ENCODE peak calls at places on chromosomes 12 and 14, in six cellular contexts. V is right atrium auricular region, Q is GM23338, Y is epithelial cell of esophagus, S is cardiac muscle cell, M is AG10803. P is an unnamed sample.

GRCh38 chr12:98416845-98417244 is 98.5 kb upstream of the TMPO start:
- DNase-seq in V (no peak), Q (peak), Y (peak), S (peak), M (peak), P (no peak)

GRCh38 chr12:30783946-30784345 is 29.2 kb upstream of the CAPRIN2 start:
- DNase-seq in V (no peak), Q (no peak), Y (no peak), S (no peak), M (no peak), P (no peak)

GRCh38 chr14:19800282-19801117 is 3.1 kb upstream of the OR4N2 start:
- DNase-seq in V (no peak), Q (no peak), Y (no peak), S (no peak), M (no peak), P (no peak)

GRCh38 chr14:71377099-71377498 is 469.8 kb downstream of the PCNX1 start:
- DNase-seq in V (no peak), Q (no peak), Y (no peak), S (no peak), M (no peak), P (no peak)

GRCh38 chr12:49706351-49707126 is 666 bp downstream of the FMNL3 start:
- DNase-seq in V (peak), Q (peak), Y (no peak), S (peak), M (peak), P (peak)

GRCh38 chr14:29536886-29537511 is 390.6 kb downstream of the PRKD1 start:
- DNase-seq in V (no peak), Q (no peak), Y (peak), S (peak), M (peak), P (peak)

GRCh38 chr12:77236066-77236465 is 170.7 kb upstream of the E2F7 start:
- DNase-seq in V (no peak), Q (no peak), Y (no peak), S (peak), M (peak), P (no peak)

GRCh38 chr12:92784795-92785562 is 82.2 kb downstream of the PLEKHG7 start:
- DNase-seq in V (no peak), Q (peak), Y (peak), S (peak), M (peak), P (peak)

GRCh38 chr14:29892327-29892726 is 35.3 kb downstream of the PRKD1 start:
- DNase-seq in V (no peak), Q (no peak), Y (peak), S (peak), M (peak), P (no peak)

GRCh38 chr12:262113-262512 is 523 bp downstream of the SLC6A13 start:
- DNase-seq in V (no peak), Q (no peak), Y (no peak), S (no peak), M (no peak), P (no peak)
- H3K4me3 ChIP-seq in V (no peak), Q (no peak), Y (no peak), S (no peak), M (no peak), P (no peak)

DNA sequence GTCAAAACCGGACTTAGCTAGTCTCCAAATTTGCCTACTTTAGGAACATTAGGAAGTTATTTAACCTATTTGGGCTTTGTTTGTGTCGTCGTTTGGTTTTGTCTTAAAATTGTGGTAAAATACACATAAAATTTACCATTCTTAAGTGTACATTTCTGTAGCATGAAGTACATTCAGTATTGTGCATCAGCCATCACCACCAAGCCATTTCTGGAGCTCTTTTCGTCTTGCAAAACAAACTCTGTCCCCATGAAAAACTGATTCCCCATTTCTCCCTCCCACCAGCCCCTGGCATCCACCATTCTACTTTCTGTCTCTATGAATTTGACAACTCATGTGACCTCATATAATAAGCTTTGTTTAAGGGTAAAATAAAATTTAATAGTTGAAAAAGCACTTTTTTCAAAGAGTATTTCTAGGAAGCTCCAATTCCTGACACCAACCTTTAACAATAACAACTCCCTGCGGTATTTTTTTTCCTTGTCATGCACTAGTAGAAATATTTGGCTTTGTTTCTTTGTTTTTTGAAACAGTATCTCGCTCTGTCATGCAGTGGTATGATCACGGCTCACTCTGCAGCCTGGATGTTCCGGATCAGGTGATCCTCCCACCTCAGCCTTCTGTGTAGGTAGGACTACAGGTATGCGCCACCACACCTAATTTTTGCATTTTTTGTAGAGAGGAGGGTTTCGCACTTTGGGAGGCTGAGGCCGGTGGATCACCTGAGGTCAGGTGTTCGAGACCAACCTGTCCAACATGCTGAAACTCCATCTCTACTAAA is 3.6 kb upstream of the UBC start:
- DNase-seq in V (no peak), Q (no peak), Y (peak), S (no peak), M (no peak), P (no peak)
- TF ChIP-seq CTCF in V (no peak), Q (no peak), Y (no peak), S (no peak), M (no peak), P (no peak)

DNA sequence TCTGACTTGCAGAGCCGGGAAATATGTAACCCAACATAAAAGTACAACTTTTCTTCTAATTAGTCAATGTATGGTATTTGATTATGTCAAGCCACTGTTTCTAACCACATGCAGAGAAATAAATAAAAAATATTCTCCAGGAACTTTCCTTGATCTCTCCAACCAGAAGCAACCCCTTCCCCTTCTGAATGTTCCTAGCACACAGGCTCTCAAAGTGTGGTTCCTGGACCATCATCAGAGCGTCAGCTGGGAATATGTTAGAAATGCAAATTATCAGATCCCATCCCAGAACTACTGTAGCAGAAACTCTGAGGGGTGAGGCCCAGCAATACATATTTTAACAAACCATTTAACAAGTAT is 21.0 kb upstream of the ITPR2 start:
- DNase-seq in V (no peak), Q (no peak), Y (no peak), S (no peak), M (no peak), P (no peak)
- H3K4me3 ChIP-seq in V (no peak), Q (no peak), Y (no peak), S (no peak), M (no peak), P (no peak)

GRCh38 chr12:47755655-47756562 is 2.8 kb downstream of the RAPGEF3 start:
- DNase-seq in V (no peak), Q (no peak), Y (no peak), S (no peak), M (no peak), P (no peak)

GRCh38 chr12:47758584-47758833 is 171 bp downstream of the RAPGEF3 start:
- DNase-seq in V (no peak), Q (no peak), Y (no peak), S (no peak), M (no peak), P (no peak)

GRCh38 chr12:47757840-47758583 is 668 bp downstream of the RAPGEF3 start:
- DNase-seq in V (no peak), Q (no peak), Y (no peak), S (no peak), M (no peak), P (no peak)

GRCh38 chr12:47757360-47757839 is 1.3 kb downstream of the RAPGEF3 start:
- DNase-seq in V (no peak), Q (no peak), Y (no peak), S (no peak), M (no peak), P (no peak)

GRCh38 chr12:47758834-47759690 is at the start of gene RAPGEF3:
- DNase-seq in V (peak), Q (peak), Y (peak), S (peak), M (peak), P (peak)
- TF ChIP-seq CTCF in V (no peak), Q (peak), Y (peak), S (peak), M (peak), P (peak)

GRCh38 chr14:89165810-89166209 is 251.2 kb downstream of the FOXN3 start:
- DNase-seq in V (no peak), Q (no peak), Y (no peak), S (no peak), M (no peak), P (no peak)
- H3K4me3 ChIP-seq in V (no peak), Q (no peak), Y (no peak), S (no peak), M (no peak), P (no peak)

GRCh38 chr12:132657004-132657727 is 30.0 kb downstream of the POLE start:
- DNase-seq in V (no peak), Q (no peak), Y (peak), S (no peak), M (no peak), P (no peak)
- TF ChIP-seq CTCF in V (no peak), Q (no peak), Y (no peak), S (no peak), M (no peak), P (no peak)